ENCODE peak calls at places on chromosomes 3 and 15, in ten cellular contexts. T, F, N, I, H, Y, D, W, J and S are unnamed samples.

GRCh38 chr3:119195151-119195476 is 21.7 kb downstream of the UPK1B start:
- DNase-seq in J (no peak), Y (no peak), W (no peak), D (no peak), F (no peak), H (no peak), T (no peak), I (no peak), N (no peak), S (no peak)

GRCh38 chr3:170689218-170689874 is 103.5 kb upstream of the SLC7A14 start:
- DNase-seq in D (peak), Y (no peak), I (no peak), J (peak), F (no peak), T (no peak), N (peak), W (peak), H (no peak), S (no peak)

GRCh38 chr3:151592287-151592686 is 131.4 kb upstream of the IGSF10 start:
- DNase-seq in H (no peak), Y (no peak), T (no peak), F (no peak), W (no peak), J (peak), N (no peak), D (no peak), I (no peak), S (no peak)

GRCh38 chr15:92904832-92905640 is 4.9 kb downstream of the CHD2 start:
- DNase-seq in D (no peak), T (no peak), N (no peak), Y (no peak), J (no peak), I (no peak), H (no peak), W (no peak), F (no peak), S (no peak)

GRCh38 chr3:197595470-197596185 is 39.9 kb upstream of the BDH1 start:
- DNase-seq in W (no peak), I (no peak), D (no peak), H (no peak), F (no peak), Y (no peak), J (no peak), T (no peak), N (no peak), S (no peak)

GRCh38 chr3:171385086-171385485 is 75.1 kb downstream of the TNIK start:
- DNase-seq in I (no peak), H (no peak), J (peak), F (no peak), N (no peak), W (no peak), T (no peak), D (no peak), Y (no peak), S (no peak)

GRCh38 chr15:69604050-69604378 is 151.4 kb downstream of the RPLP1 start:
- DNase-seq in D (no peak), J (peak), F (no peak), N (no peak), H (no peak), Y (no peak), W (peak), I (no peak), T (no peak), S (no peak)

GRCh38 chr3:159627229-159627628 is 361.4 kb upstream of the IL12A start:
- DNase-seq in Y (no peak), F (no peak), N (no peak), I (no peak), T (no peak), W (no peak), D (no peak), J (no peak), H (no peak), S (no peak)

GRCh38 chr3:37291275-37291700 is 116.9 kb upstream of the LRRFIP2 start:
- DNase-seq in Y (no peak), I (no peak), H (no peak), D (peak), W (no peak), J (no peak), T (no peak), F (no peak), N (peak), S (no peak)

GRCh38 chr15:69612112-69612511 is 159.5 kb downstream of the RPLP1 start:
- DNase-seq in T (no peak), W (no peak), I (no peak), N (no peak), F (no peak), D (no peak), H (no peak), J (no peak), Y (no peak), S (no peak)

GRCh38 chr3:113249601-113250000 is 38.2 kb downstream of the BOC start:
- DNase-seq in J (no peak), D (no peak), I (no peak), W (no peak), N (no peak), T (no peak), Y (no peak), F (no peak), H (peak), S (no peak)

GRCh38 chr3:195768831-195769303 is 42.9 kb downstream of the MUC4 start:
- DNase-seq in D (no peak), T (no peak), Y (no peak), W (no peak), F (no peak), N (no peak), I (no peak), H (no peak), J (no peak), S (peak)

GRCh38 chr15:59594493-59594942 is 17.1 kb upstream of the GCNT3 start:
- DNase-seq in F (peak), W (no peak), N (peak), Y (no peak), J (no peak), I (no peak), T (no peak), H (no peak), D (peak), S (no peak)

GRCh38 chr3:178419078-178419477 is 117.2 kb upstream of the KCNMB2 start:
- DNase-seq in W (no peak), Y (no peak), F (no peak), J (no peak), D (peak), T (no peak), H (no peak), N (peak), I (no peak), S (no peak)

DNA sequence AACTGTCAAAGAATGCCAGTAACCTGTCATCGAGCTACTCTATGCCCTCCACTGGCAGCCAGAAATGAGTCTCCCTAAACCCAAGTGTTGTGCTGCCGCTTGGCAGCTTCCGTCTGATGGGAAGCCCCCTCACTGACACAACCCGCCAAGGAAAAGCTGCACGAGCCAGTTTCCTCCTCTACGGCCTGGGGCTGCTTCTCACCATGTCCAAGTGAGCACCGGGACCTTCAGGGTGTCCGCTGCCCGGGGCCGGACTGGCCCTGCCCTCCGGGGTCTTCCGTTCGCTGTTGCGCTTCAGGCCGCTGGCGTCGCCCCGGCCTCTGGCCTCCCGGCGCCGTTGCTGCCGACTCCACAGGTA is 486 bp downstream of the TOMM70 start:
- DNase-seq in J (peak), D (peak), F (no peak), I (no peak), T (peak), N (peak), H (no peak), W (no peak), Y (no peak), S (no peak)
- TF ChIP-seq CTCF in J (no peak), D (no peak), F (no peak), I (no peak), T (no peak), N (no peak), H (no peak), W (no peak), Y (no peak), S (no peak)

GRCh38 chr15:90222538-90222937 is 11.2 kb downstream of the CIB1 start:
- DNase-seq in W (no peak), D (no peak), I (no peak), N (no peak), T (no peak), H (no peak), Y (no peak), J (no peak), F (no peak), S (no peak)

GRCh38 chr15:90217671-90218394 is 15.9 kb downstream of the CIB1 start:
- DNase-seq in T (no peak), H (no peak), Y (no peak), I (no peak), D (no peak), W (no peak), N (no peak), F (no peak), J (no peak), S (no peak)

GRCh38 chr15:90219421-90220141 is 14.2 kb downstream of the CIB1 start:
- DNase-seq in T (peak), J (peak), N (no peak), W (no peak), D (no peak), H (no peak), I (no peak), F (no peak), Y (peak), S (peak)

GRCh38 chr15:90223441-90224165 is 10.1 kb downstream of the CIB1 start:
- DNase-seq in I (no peak), Y (no peak), D (no peak), N (no peak), H (no peak), T (no peak), F (no peak), W (no peak), J (no peak), S (no peak)

DNA sequence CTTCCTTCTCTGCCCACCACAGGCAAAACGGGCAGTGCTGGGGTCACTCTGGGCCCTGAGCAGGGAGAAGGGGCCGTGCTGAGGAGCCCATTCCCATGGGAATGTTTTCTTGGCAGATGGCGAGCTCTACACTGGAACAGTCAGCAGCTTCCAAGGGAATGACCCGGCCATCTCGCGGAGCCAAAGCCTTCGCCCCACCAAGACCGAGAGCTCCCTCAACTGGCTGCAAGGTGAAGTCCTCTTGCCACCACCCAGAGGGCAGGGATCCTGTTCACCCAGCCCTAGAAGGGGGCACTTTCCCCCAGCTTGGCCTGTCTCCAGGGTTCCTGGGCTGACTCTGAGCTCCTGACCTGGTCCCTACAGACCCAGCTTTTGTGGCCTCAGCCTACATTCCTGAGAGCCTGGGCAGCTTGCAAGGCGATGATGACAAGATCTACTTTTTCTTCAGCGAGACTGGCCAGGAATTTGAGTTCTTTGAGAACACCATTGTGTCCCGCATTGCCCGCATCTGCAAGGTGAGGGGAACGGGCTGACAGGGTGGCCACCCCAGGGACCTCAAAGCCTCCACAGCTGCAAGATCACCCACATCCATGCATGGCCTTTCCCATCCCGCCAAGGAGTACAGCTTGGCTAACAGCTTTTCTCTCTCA is 12.4 kb downstream of the CIB1 start:
- DNase-seq in W (no peak), D (peak), F (peak), H (peak), J (peak), I (no peak), N (peak), T (peak), Y (no peak), S (no peak)
- TF ChIP-seq CTCF in W (peak), D (peak), F (peak), H (peak), J (peak), I (no peak), N (peak), T (peak), Y (peak), S (no peak)

DNA sequence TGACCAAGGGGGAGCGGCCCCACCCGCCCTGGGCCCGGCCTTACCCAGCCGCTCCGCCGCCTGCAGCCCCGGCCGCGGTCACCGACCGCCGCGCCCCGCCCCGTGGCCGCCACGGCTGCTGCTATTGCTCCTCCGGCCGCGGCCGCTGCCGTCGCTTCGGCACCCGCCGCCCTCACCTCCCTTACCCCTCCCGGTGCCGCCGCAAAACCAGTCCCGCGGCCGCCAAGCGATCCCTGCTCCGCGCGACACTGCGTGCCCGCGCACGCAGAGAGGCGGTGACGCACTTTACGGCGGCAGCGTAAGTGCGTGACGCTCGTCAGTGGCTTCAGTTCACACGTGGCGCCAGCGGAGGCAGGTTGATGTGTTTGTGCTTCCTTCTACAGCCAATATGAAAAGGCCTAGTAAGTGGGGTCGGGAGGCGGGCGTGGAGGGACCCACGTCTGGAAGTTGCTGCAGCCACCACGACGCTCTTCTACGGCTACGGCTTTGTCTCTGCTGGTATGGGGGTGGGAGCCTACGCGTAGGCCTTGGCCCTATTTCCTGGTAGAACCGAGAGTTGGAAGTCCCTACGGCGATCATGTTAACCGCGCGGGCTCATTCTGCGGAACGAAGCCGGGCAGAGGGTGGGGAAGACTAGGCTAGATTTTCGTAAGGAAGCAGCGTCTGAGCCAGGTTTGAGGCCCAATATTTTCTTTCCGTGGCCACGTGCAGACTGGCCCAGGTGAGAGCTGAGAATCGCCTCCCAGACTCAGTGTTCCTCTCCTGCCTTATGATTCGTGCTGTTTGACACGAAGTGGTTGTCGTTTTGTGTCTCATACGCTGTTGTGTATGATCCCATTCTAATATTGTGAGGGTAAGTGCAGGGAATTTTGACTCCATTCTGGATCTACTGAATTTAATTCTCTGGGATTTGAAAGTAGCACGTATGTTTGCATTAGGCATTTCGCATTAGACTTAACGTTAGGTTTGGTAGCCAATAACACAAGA is at the start of the genes GNL3 and PBRM1:
- DNase-seq in J (peak), I (no peak), H (peak), D (peak), W (peak), T (peak), Y (peak), F (peak), N (peak), S (peak)
- TF ChIP-seq CTCF in J (no peak), I (no peak), H (no peak), D (no peak), W (no peak), T (no peak), Y (no peak), F (peak), N (no peak), S (no peak)

DNA sequence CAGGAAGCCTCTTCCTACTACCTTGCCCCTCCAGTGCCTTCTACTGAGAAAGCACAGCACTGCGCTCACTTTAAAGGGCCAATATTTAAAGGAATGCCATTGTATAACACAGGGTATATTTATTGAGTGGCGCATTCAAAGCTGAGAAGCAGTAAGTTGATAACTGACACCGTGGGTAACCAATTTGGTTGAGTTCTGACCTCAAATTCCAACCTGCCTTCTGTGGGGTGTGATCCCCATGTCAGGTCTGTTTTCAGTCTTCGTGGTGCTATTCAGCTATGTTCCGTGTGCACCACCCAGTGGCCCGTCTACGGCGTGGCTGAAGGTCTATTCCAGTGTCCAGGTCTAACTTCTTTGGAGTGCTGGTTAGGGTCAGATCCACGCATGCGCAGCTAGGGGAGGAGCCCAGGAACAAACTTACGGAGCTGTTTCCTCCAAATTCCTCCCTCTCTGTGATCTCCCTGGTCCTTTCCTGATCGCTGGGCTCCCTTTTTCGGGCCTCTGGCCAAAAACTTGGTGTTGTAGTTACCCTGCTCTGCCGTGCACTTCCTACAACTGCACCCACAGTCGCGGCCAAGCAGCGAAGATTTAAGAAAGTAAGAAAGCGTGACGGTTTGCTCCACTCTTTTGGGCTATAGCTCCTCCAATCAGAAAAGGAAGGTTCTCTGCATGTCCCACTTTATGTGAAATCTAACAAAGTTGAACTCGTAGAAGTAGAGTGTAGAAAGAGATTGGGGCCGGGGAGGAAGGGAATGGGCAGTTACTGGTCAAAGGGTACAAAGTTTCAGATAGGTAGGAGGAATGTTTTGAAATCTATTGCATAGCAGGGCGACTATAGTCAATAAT is 7.7 kb downstream of the LRRC2 start:
- DNase-seq in F (peak), I (no peak), N (peak), D (peak), W (peak), H (peak), Y (peak), T (peak), J (peak), S (peak)
- TF ChIP-seq CTCF in F (peak), I (peak), N (peak), D (peak), W (peak), H (no peak), Y (peak), T (peak), J (peak), S (no peak)

GRCh38 chr3:133386876-133387275 is 13.0 kb upstream of the BFSP2 start:
- DNase-seq in W (no peak), D (no peak), T (no peak), I (no peak), F (no peak), N (no peak), H (no peak), Y (no peak), J (no peak), S (no peak)
- TF ChIP-seq CTCF in W (peak), D (no peak), T (peak), I (no peak), F (no peak), N (no peak), H (no peak), Y (peak), J (peak), S (no peak)

GRCh38 chr3:87317779-87318178 is 41.4 kb upstream of the POU1F1 start:
- DNase-seq in H (no peak), F (no peak), I (no peak), T (no peak), W (no peak), D (no peak), J (no peak), N (no peak), Y (no peak), S (no peak)

GRCh38 chr3:87309601-87310000 is 33.2 kb upstream of the POU1F1 start:
- DNase-seq in D (no peak), Y (no peak), T (no peak), W (peak), N (no peak), F (no peak), J (no peak), I (no peak), H (no peak), S (no peak)

GRCh38 chr3:87311309-87311708 is 34.9 kb upstream of the POU1F1 start:
- DNase-seq in W (no peak), J (no peak), H (no peak), D (no peak), I (no peak), F (no peak), Y (no peak), T (no peak), N (no peak), S (no peak)

GRCh38 chr3:87318609-87319008 is 42.2 kb upstream of the POU1F1 start:
- DNase-seq in I (no peak), W (no peak), D (no peak), N (no peak), F (no peak), H (no peak), T (no peak), J (no peak), Y (no peak), S (no peak)

GRCh38 chr3:87313641-87314040 is 37.3 kb upstream of the POU1F1 start:
- DNase-seq in Y (no peak), F (no peak), D (no peak), H (no peak), J (no peak), T (no peak), N (peak), W (no peak), I (no peak), S (no peak)
- TF ChIP-seq CTCF in Y (no peak), F (no peak), D (no peak), H (no peak), J (no peak), T (no peak), N (no peak), W (no peak), I (no peak), S (no peak)

GRCh38 chr15:63450884-63451225 is 53.5 kb upstream of the USP3 start:
- DNase-seq in T (no peak), H (no peak), D (no peak), F (no peak), J (no peak), W (no peak), N (no peak), Y (no peak), I (no peak), S (no peak)
- TF ChIP-seq CTCF in T (no peak), H (no peak), D (no peak), F (no peak), J (no peak), W (no peak), N (no peak), Y (no peak), I (no peak), S (no peak)

GRCh38 chr15:83207622-83208356 is at the start of gene HDGFL3:
- DNase-seq in N (peak), I (no peak), Y (peak), J (peak), D (peak), W (no peak), T (peak), F (peak), H (peak), S (peak)

GRCh38 chr15:83206971-83207621 is 527 bp downstream of the HDGFL3 start:
- DNase-seq in F (peak), I (no peak), D (no peak), Y (peak), N (peak), W (no peak), H (peak), T (peak), J (peak), S (no peak)

GRCh38 chr15:83209333-83209732 is 1.7 kb upstream of the HDGFL3 start:
- DNase-seq in H (no peak), T (peak), D (no peak), W (no peak), Y (no peak), J (peak), N (no peak), I (no peak), F (no peak), S (no peak)

GRCh38 chr15:83206387-83206970 is 1.1 kb downstream of the HDGFL3 start:
- DNase-seq in J (peak), D (no peak), W (no peak), T (peak), Y (no peak), F (no peak), I (no peak), H (peak), N (peak), S (no peak)

DNA sequence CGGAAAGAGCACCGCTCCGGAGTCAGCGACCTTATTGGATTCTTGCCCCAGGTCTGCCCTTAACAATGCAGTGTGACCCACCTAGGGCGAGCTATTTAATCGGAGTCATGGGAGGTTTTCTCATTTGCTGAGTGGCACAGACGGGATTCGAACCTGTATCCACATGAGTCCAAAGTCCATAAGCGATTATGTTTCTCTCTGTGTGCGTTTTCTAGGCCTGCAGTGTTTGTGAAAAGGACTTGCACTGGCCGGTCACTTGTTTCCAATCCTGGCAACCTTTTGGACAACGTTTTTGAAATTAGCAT is 686 bp upstream of the HDGFL3 start:
- DNase-seq in D (no peak), H (no peak), T (no peak), F (no peak), W (no peak), J (peak), N (no peak), Y (no peak), I (no peak), S (no peak)
- TF ChIP-seq CTCF in D (no peak), H (no peak), T (no peak), F (no peak), W (no peak), J (no peak), N (no peak), Y (no peak), I (no peak), S (no peak)